ENCODE peak calls at places on chromosomes 16 and 17, in nine cellular contexts. Y is fibroblast of pulmonary artery; I is GM19239; O is stimulated activated CD4-positive, alpha-beta T cell treated with anti-CD3 and anti-CD28 coated beads, Interleukin-1b, Interleukin-23, amount 100 ng/mL, for 4 hours; B is activated T-helper 1 cell treated with anti-CD3 and anti-CD28 coated beads, Interleukin-2, amount 50 U/mL, for 16 hours; H is omental fat pad; W is SIG-M5; C is PC-9; K is activated CD4-positive, alpha-beta T cell treated with anti-CD3 and anti-CD28 coated beads, Interleukin-2, amount 50 U/mL, for 48 hours. N is an unnamed sample.

GRCh38 chr17:43701318-43701743 is 39.6 kb upstream of the MEOX1 start:
- DNase-seq in O (no peak), K (peak), Y (peak), C (no peak), W (no peak), H (no peak), B (no peak), I (no peak), N (no peak)

GRCh38 chr17:78995761-78996451 is 13.7 kb downstream of the CANT1 start:
- DNase-seq in W (no peak), B (no peak), C (peak), Y (no peak), H (peak), O (no peak), I (no peak), K (no peak), N (no peak)

GRCh38 chr16:805474-805873 is 4.9 kb upstream of the GNG13 start:
- DNase-seq in W (no peak), C (no peak), Y (no peak), H (no peak), B (no peak), O (no peak), I (no peak), K (no peak), N (no peak)

GRCh38 chr17:69579961-69580677 is 165.6 kb downstream of the MAP2K6 start:
- DNase-seq in I (no peak), B (no peak), Y (no peak), C (no peak), W (no peak), K (no peak), O (no peak), H (no peak), N (no peak)

GRCh38 chr16:12646098-12646489 is 157.6 kb downstream of the CPPED1 start:
- DNase-seq in O (no peak), H (no peak), Y (no peak), B (no peak), C (no peak), K (no peak), W (no peak), I (no peak), N (no peak)

GRCh38 chr16:85329059-85329812 is 217.0 kb upstream of the CIBAR2 start:
- DNase-seq in W (no peak), H (no peak), K (no peak), B (no peak), Y (no peak), I (no peak), C (no peak), O (no peak), N (no peak)

GRCh38 chr17:49223168-49223516 is 7.4 kb downstream of the PHOSPHO1 start:
- DNase-seq in O (no peak), W (no peak), B (no peak), I (no peak), K (no peak), C (no peak), H (no peak), Y (no peak), N (no peak)

GRCh38 chr17:44170499-44171201 is at the start of gene ASB16:
- DNase-seq in W (no peak), K (no peak), B (no peak), C (no peak), I (no peak), Y (no peak), O (no peak), H (no peak), N (no peak)

GRCh38 chr17:63768433-63768832 is 5.0 kb downstream of the CCDC47 start:
- DNase-seq in I (no peak), O (no peak), B (no peak), C (no peak), W (no peak), K (no peak), H (no peak), Y (no peak), N (no peak)

GRCh38 chr16:57594531-57595031 is 33.8 kb upstream of the ADGRG1 start:
- DNase-seq in B (no peak), H (no peak), K (peak), Y (no peak), O (no peak), W (no peak), C (no peak), I (no peak), N (no peak)

GRCh38 chr16:50602531-50603205 is 54.5 kb downstream of the NKD1 start:
- DNase-seq in H (no peak), O (no peak), I (no peak), C (no peak), Y (no peak), B (peak), K (peak), W (no peak), N (no peak)

GRCh38 chr16:50946098-50946497 is 204.2 kb downstream of the CYLD start:
- DNase-seq in B (no peak), W (no peak), C (no peak), Y (no peak), I (no peak), H (no peak), K (no peak), O (no peak), N (no peak)

GRCh38 chr16:2512920-2513404 is 790 bp upstream of the ATP6V0C start:
- DNase-seq in Y (no peak), C (no peak), H (no peak), I (no peak), O (no peak), B (no peak), K (peak), W (no peak), N (peak)

GRCh38 chr17:38628441-38628840 is 22.7 kb upstream of the SRCIN1 start:
- DNase-seq in O (no peak), C (peak), K (no peak), W (no peak), H (no peak), Y (peak), B (no peak), I (no peak), N (peak)

GRCh38 chr16:75104836-75105235 is 11.7 kb downstream of the LDHD start:
- DNase-seq in W (no peak), Y (no peak), H (no peak), I (no peak), C (no peak), K (no peak), O (no peak), B (no peak), N (no peak)

GRCh38 chr17:77501101-77501566 is 360.4 kb downstream of the SEC14L1 start:
- DNase-seq in I (no peak), Y (peak), W (no peak), B (no peak), H (no peak), C (no peak), K (peak), O (peak), N (peak)

GRCh38 chr16:86534779-86535605 is 20.0 kb downstream of the MTHFSD start:
- DNase-seq in I (no peak), C (no peak), Y (no peak), H (no peak), B (no peak), W (no peak), O (no peak), K (no peak), N (no peak)

GRCh38 chr16:6016530-6017184 is 919.1 kb upstream of the EEF2KMT start:
- DNase-seq in H (no peak), Y (peak), K (no peak), B (no peak), I (no peak), C (no peak), W (no peak), O (no peak), N (peak)

GRCh38 chr16:5870886-5871715 is 773.5 kb upstream of the EEF2KMT start:
- DNase-seq in O (no peak), Y (no peak), H (no peak), B (no peak), C (no peak), W (no peak), I (no peak), K (no peak), N (no peak)

GRCh38 chr17:50055055-50055425 is 870 bp upstream of the ITGA3 start:
- DNase-seq in B (no peak), W (no peak), K (peak), Y (no peak), C (peak), I (no peak), O (no peak), H (no peak), N (no peak)

GRCh38 chr17:77100009-77100408 is 40.8 kb upstream of the SEC14L1 start:
- DNase-seq in C (no peak), H (no peak), B (no peak), O (no peak), K (no peak), I (no peak), W (no peak), Y (no peak), N (no peak)

GRCh38 chr16:29254676-29255495 is 151.6 kb downstream of the NPIPB11 start:
- DNase-seq in W (no peak), C (no peak), B (no peak), Y (no peak), I (no peak), H (no peak), K (no peak), O (no peak), N (no peak)

GRCh38 chr17:15442316-15443185 is 24.9 kb downstream of the CDRT4 start:
- DNase-seq in B (no peak), K (no peak), C (no peak), O (no peak), Y (no peak), W (no peak), H (no peak), I (no peak), N (no peak)

N was measured in OCI-LY7.